ENCODE peak calls at places on chromosomes 7 and 10, in nine cellular contexts. C is kidney, E is Panc1, P is psoas muscle, Q is fibroblast of lung, H is mammary epithelial cell, N is left ventricle myocardium inferior, V is HepG2, W is stomach. K is an unnamed sample. For H3K4me1, the result is how much of the 10 kb centered on the place peaks cover.

GRCh38 chr10:47318706-47319105 is 3.5 kb upstream of the GDF2 start:
- DNase-seq in C (peak), N (no peak), Q (no peak), P (no peak), W (no peak), H (no peak), E (no peak), V (peak), K (no peak)

GRCh38 chr7:130020434-130020833 is 30.7 kb downstream of the ZC3HC1 start:
- DNase-seq in W (no peak), H (no peak), E (no peak), C (no peak), P (no peak), N (no peak), Q (no peak), V (no peak), K (no peak)

GRCh38 chr7:44695756-44696155 is 52.9 kb upstream of the ZMIZ2 start:
- DNase-seq in N (no peak), E (no peak), Q (no peak), V (no peak), H (no peak), W (no peak), P (no peak), C (no peak), K (no peak)

GRCh38 chr10:48608279-48608681 is 3.4 kb upstream of the ARHGAP22 start:
- DNase-seq in Q (peak), C (no peak), W (peak), V (peak), P (no peak), E (peak), H (peak), N (no peak), K (no peak)

GRCh38 chr10:21398549-21399345 is 126.7 kb downstream of the SKIDA1 start:
- DNase-seq in V (no peak), E (peak), C (no peak), P (no peak), W (no peak), Q (peak), H (peak), N (no peak), K (no peak)

GRCh38 chr10:59817806-59818205 is 64.6 kb upstream of the MRLN start:
- DNase-seq in E (no peak), H (no peak), Q (no peak), V (no peak), N (no peak), W (no peak), P (peak), C (no peak), K (no peak)

GRCh38 chr10:86217386-86218080 is 149.1 kb downstream of the GRID1 start:
- DNase-seq in Q (no peak), C (peak), V (no peak), H (no peak), N (no peak), W (no peak), E (no peak), P (no peak), K (no peak)

GRCh38 chr7:1169409-1170368 is 9.7 kb upstream of the ZFAND2A start:
- DNase-seq in H (peak), N (peak), W (peak), V (peak), E (no peak), C (peak), P (peak), Q (peak), K (peak)

GRCh38 chr7:13198741-13199140 is 511.3 kb downstream of the ARL4A start:
- DNase-seq in C (no peak), V (no peak), W (no peak), P (no peak), H (no peak), E (no peak), N (no peak), Q (no peak), K (no peak)

GRCh38 chr7:40866601-40867000 is 731.8 kb downstream of the SUGCT start:
- DNase-seq in Q (peak), W (no peak), H (no peak), E (no peak), P (no peak), C (no peak), N (no peak), V (no peak), K (no peak)

GRCh38 chr7:25665346-25665745 is 437.1 kb upstream of the NPVF start:
- DNase-seq in N (no peak), E (no peak), Q (no peak), H (no peak), V (no peak), W (no peak), P (peak), C (no peak), K (no peak)

GRCh38 chr7:135970682-135971365 is 6.3 kb downstream of the MTPN start:
- DNase-seq in C (no peak), N (no peak), H (no peak), E (no peak), Q (no peak), V (no peak), P (no peak), W (no peak), K (no peak)

GRCh38 chr10:16519908-16520861 is 1.5 kb downstream of the C1QL3 start:
- DNase-seq in C (no peak), V (no peak), N (no peak), P (no peak), H (no peak), Q (no peak), E (no peak), W (no peak), K (no peak)

GRCh38 chr10:81026597-81026996 is 488.9 kb downstream of the SH2D4B start:
- DNase-seq in V (no peak), W (no peak), N (no peak), E (no peak), C (no peak), H (no peak), Q (no peak), P (no peak), K (no peak)

GRCh38 chr7:110399421-110399820 is 691.5 kb upstream of the LRRN3 start:
- DNase-seq in N (no peak), E (no peak), W (no peak), V (no peak), P (no peak), C (no peak), Q (peak), H (no peak), K (no peak)

GRCh38 chr10:48792687-48793096 is 108.0 kb downstream of the WDFY4 start:
- DNase-seq in W (no peak), V (no peak), H (peak), E (no peak), P (no peak), N (no peak), C (no peak), Q (peak), K (no peak)

GRCh38 chr7:27689045-27689877 is 26.6 kb upstream of the HIBADH start:
- DNase-seq in W (no peak), P (no peak), N (no peak), E (no peak), C (no peak), Q (no peak), V (peak), H (peak), K (no peak)

GRCh38 chr10:8726666-8727065 is 672.2 kb downstream of the GATA3 start:
- DNase-seq in C (no peak), P (no peak), W (no peak), V (no peak), N (no peak), E (no peak), H (no peak), Q (no peak), K (no peak)

GRCh38 chr10:29970012-29970396 is 89.4 kb downstream of the JCAD start:
- DNase-seq in E (no peak), V (no peak), N (no peak), Q (no peak), H (no peak), P (no peak), W (no peak), C (no peak), K (no peak)
- H3K4me1 ChIP-seq in E (under half), V (under half), N (under half), Q (under half), H (under half), P (under half), W (under half), C (under half), K (under half)

DNA sequence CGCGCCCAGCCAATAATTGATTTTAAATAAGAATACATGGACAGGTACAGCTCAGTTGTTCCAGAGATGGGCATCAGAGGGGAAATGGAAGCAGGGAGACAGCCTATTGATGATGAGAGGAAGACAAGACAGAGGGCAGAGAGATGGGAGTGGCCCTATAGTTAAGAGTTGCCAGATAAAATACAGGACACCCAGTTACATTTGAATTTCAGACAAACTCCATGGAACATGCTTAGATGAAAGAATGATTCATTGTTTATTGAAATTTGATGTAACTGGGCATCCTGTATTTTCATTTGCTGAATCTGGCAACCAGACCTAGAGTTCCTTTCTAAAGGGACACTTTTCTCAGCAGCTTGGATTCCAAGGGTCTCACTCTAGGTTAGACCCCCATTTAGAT is 341.1 kb downstream of the FRMD4A start:
- DNase-seq in H (no peak), E (no peak), V (no peak), C (no peak), W (no peak), N (no peak), Q (no peak), P (no peak), K (no peak)
- H3K27ac ChIP-seq in H (no peak), E (no peak), V (no peak), C (peak), W (peak), N (peak), Q (no peak), P (peak), K (no peak)

GRCh38 chr7:17939111-17939669 is 1.1 kb downstream of the SNX13 start:
- DNase-seq in E (no peak), Q (peak), H (peak), C (no peak), N (no peak), P (no peak), W (no peak), V (peak), K (no peak)

GRCh38 chr7:17939670-17940301 is 508 bp downstream of the SNX13 start:
- DNase-seq in W (peak), H (peak), Q (peak), E (peak), C (peak), N (peak), P (peak), V (peak), K (peak)

GRCh38 chr7:17936321-17936720 is 4.0 kb downstream of the SNX13 start:
- DNase-seq in E (no peak), Q (no peak), W (no peak), V (no peak), H (no peak), C (no peak), N (no peak), P (no peak), K (no peak)

GRCh38 chr7:17934612-17935247 is 5.6 kb downstream of the SNX13 start:
- DNase-seq in Q (no peak), H (no peak), C (no peak), W (no peak), P (no peak), E (no peak), N (no peak), V (no peak), K (no peak)

GRCh38 chr7:17937506-17938115 is 2.7 kb downstream of the SNX13 start:
- DNase-seq in H (peak), Q (no peak), V (no peak), C (no peak), W (no peak), E (no peak), P (no peak), N (no peak), K (no peak)
- H3K4me1 ChIP-seq in H (under half), Q (under half), V (under half), C (under half), W (half or more), E (under half), P (half or more), N (half or more), K (under half)

GRCh38 chr7:71221049-71221448 is 89.1 kb downstream of the GALNT17 start:
- DNase-seq in P (no peak), V (no peak), Q (no peak), W (no peak), N (no peak), H (no peak), E (no peak), C (no peak), K (no peak)

GRCh38 chr7:71221549-71221948 is 89.6 kb downstream of the GALNT17 start:
- DNase-seq in E (no peak), Q (no peak), W (no peak), V (no peak), N (no peak), C (no peak), H (no peak), P (no peak), K (no peak)

GRCh38 chr7:71216211-71216610 is 84.3 kb downstream of the GALNT17 start:
- DNase-seq in W (no peak), C (no peak), N (no peak), H (no peak), V (no peak), P (no peak), Q (no peak), E (no peak), K (no peak)

GRCh38 chr7:71220210-71220695 is 88.3 kb downstream of the GALNT17 start:
- DNase-seq in P (no peak), Q (no peak), W (no peak), H (no peak), V (no peak), E (no peak), N (no peak), C (no peak), K (no peak)
- H3K27ac ChIP-seq in P (no peak), Q (no peak), W (no peak), H (no peak), V (no peak), E (no peak), N (peak), C (no peak), K (no peak)

DNA sequence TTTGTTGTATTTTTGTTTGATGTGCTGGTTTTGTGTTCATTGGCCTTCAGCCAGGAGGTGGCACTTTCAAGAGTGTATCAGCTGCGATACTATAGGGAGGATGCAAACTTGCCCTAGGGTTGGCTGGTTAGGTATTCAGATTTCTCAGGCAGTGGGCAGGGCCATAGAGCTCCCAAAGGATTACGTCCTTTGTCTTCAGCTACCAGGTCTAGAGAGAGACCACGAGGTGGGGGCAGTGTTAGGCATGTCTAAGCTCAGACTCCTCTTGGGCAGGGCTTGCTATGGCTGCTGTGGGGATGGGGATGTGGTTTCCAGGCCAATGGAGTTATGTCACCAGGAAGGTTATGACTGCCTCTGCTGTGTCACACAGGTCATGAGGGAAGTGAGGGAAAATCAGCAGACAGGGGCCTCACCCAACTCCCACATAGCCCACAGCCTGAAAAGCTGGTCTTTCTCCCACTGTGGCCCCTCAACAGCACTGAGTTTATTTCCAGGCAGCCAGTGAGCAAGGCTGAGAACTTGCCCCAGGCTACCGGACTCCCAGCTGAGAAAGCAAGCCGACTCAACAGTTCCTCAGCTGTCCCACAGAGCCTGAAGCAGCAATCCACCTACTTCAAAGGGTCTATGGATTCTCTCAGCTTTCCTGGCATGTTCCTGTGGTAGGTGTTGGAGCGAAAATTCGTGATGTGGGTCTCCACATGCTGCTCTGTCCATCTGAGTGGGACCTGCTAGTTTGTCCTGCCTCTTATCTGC is 227.4 kb upstream of the COBL start:
- DNase-seq in V (no peak), Q (no peak), E (no peak), C (no peak), P (no peak), H (no peak), N (no peak), W (no peak), K (no peak)
- H3K4me1 ChIP-seq in V (under half), Q (under half), E (under half), C (under half), P (under half), H (under half), N (under half), W (under half), K (under half)

GRCh38 chr7:80107278-80107677 is 27.4 kb upstream of the GNAI1 start:
- DNase-seq in C (no peak), E (no peak), N (no peak), W (no peak), Q (no peak), P (no peak), V (no peak), H (no peak), K (no peak)
- H3K27ac ChIP-seq in C (no peak), E (no peak), N (peak), W (no peak), Q (no peak), P (no peak), V (no peak), H (no peak), K (no peak)